ENCODE peak calls at places on chromosomes 11 and 22, in nine cellular contexts. One of them, this sample, is unnamed. For H3K9me3 and H3K27me3, the result is how much of the 10 kb centered on the place peaks cover.

GRCh38 chr11:57432714-57433163 is 5.8 kb upstream of the SLC43A3 start:
- DNase-seq in thyroid gland: no peak
- DNase-seq in CD8-positive, alpha-beta memory T cell: no peak
- DNase-seq in right cardiac atrium: no peak
- DNase-seq in endodermal cell: no peak
- DNase-seq in CD4-positive, alpha-beta memory T cell: no peak
- DNase-seq in pancreas: no peak
- DNase-seq in heart left ventricle: peak
- DNase-seq in sigmoid colon: no peak
- DNase-seq in this sample: no peak

GRCh38 chr22:29842740-29843139 is 4.7 kb upstream of the ASCC2 start:
- DNase-seq in thyroid gland: no peak
- DNase-seq in CD8-positive, alpha-beta memory T cell: no peak
- DNase-seq in right cardiac atrium: peak
- DNase-seq in endodermal cell: no peak
- DNase-seq in CD4-positive, alpha-beta memory T cell: no peak
- DNase-seq in pancreas: no peak
- DNase-seq in heart left ventricle: no peak
- DNase-seq in sigmoid colon: no peak
- DNase-seq in this sample: no peak

GRCh38 chr11:78823588-78823987 is 248.9 kb upstream of the NARS2 start:
- DNase-seq in thyroid gland: no peak
- DNase-seq in CD8-positive, alpha-beta memory T cell: no peak
- DNase-seq in right cardiac atrium: no peak
- DNase-seq in endodermal cell: no peak
- DNase-seq in CD4-positive, alpha-beta memory T cell: no peak
- DNase-seq in pancreas: no peak
- DNase-seq in heart left ventricle: no peak
- DNase-seq in sigmoid colon: no peak
- DNase-seq in this sample: no peak

GRCh38 chr11:19379465-19379864 is 138.7 kb upstream of the E2F8 start:
- DNase-seq in thyroid gland: no peak
- DNase-seq in CD8-positive, alpha-beta memory T cell: no peak
- DNase-seq in right cardiac atrium: no peak
- DNase-seq in endodermal cell: no peak
- DNase-seq in CD4-positive, alpha-beta memory T cell: no peak
- DNase-seq in pancreas: no peak
- DNase-seq in heart left ventricle: no peak
- DNase-seq in sigmoid colon: no peak
- DNase-seq in this sample: no peak

GRCh38 chr11:118152552-118153471 is at the start of gene SCN4B:
- DNase-seq in thyroid gland: peak
- DNase-seq in CD8-positive, alpha-beta memory T cell: no peak
- DNase-seq in right cardiac atrium: peak
- DNase-seq in endodermal cell: peak
- DNase-seq in CD4-positive, alpha-beta memory T cell: no peak
- DNase-seq in pancreas: peak
- DNase-seq in heart left ventricle: peak
- DNase-seq in sigmoid colon: peak
- DNase-seq in this sample: peak

GRCh38 chr11:15854245-15854644 is 502.1 kb downstream of the SOX6 start:
- DNase-seq in thyroid gland: no peak
- DNase-seq in CD8-positive, alpha-beta memory T cell: no peak
- DNase-seq in right cardiac atrium: no peak
- DNase-seq in endodermal cell: no peak
- DNase-seq in CD4-positive, alpha-beta memory T cell: no peak
- DNase-seq in pancreas: no peak
- DNase-seq in heart left ventricle: no peak
- DNase-seq in sigmoid colon: no peak
- DNase-seq in this sample: no peak

GRCh38 chr22:27719535-27720227 is 81.9 kb downstream of the MN1 start:
- DNase-seq in thyroid gland: peak
- DNase-seq in CD8-positive, alpha-beta memory T cell: no peak
- DNase-seq in right cardiac atrium: peak
- DNase-seq in endodermal cell: peak
- DNase-seq in CD4-positive, alpha-beta memory T cell: no peak
- DNase-seq in pancreas: no peak
- DNase-seq in heart left ventricle: no peak
- DNase-seq in sigmoid colon: no peak
- DNase-seq in this sample: peak

GRCh38 chr11:112485280-112485679 is 224.6 kb upstream of the PLET1 start:
- DNase-seq in thyroid gland: no peak
- DNase-seq in CD8-positive, alpha-beta memory T cell: no peak
- DNase-seq in right cardiac atrium: no peak
- DNase-seq in endodermal cell: peak
- DNase-seq in CD4-positive, alpha-beta memory T cell: no peak
- DNase-seq in pancreas: no peak
- DNase-seq in heart left ventricle: no peak
- DNase-seq in sigmoid colon: no peak
- DNase-seq in this sample: no peak

GRCh38 chr11:34899633-34900016 is 16.6 kb downstream of the APIP start:
- DNase-seq in thyroid gland: no peak
- DNase-seq in CD8-positive, alpha-beta memory T cell: no peak
- DNase-seq in right cardiac atrium: no peak
- DNase-seq in endodermal cell: peak
- DNase-seq in CD4-positive, alpha-beta memory T cell: no peak
- DNase-seq in pancreas: no peak
- DNase-seq in heart left ventricle: no peak
- DNase-seq in sigmoid colon: no peak
- DNase-seq in this sample: no peak

GRCh38 chr11:34907934-34908593 is 8.1 kb downstream of the APIP start:
- DNase-seq in thyroid gland: no peak
- DNase-seq in CD8-positive, alpha-beta memory T cell: no peak
- DNase-seq in right cardiac atrium: no peak
- DNase-seq in endodermal cell: no peak
- DNase-seq in CD4-positive, alpha-beta memory T cell: no peak
- DNase-seq in pancreas: no peak
- DNase-seq in heart left ventricle: no peak
- DNase-seq in sigmoid colon: no peak
- DNase-seq in this sample: peak

GRCh38 chr11:34905666-34906065 is 10.5 kb downstream of the APIP start:
- DNase-seq in thyroid gland: no peak
- DNase-seq in CD8-positive, alpha-beta memory T cell: no peak
- DNase-seq in right cardiac atrium: no peak
- DNase-seq in endodermal cell: no peak
- DNase-seq in CD4-positive, alpha-beta memory T cell: no peak
- DNase-seq in pancreas: no peak
- DNase-seq in heart left ventricle: no peak
- DNase-seq in sigmoid colon: no peak
- DNase-seq in this sample: no peak

GRCh38 chr11:34909435-34909834 is 6.7 kb downstream of the APIP start:
- DNase-seq in thyroid gland: no peak
- DNase-seq in CD8-positive, alpha-beta memory T cell: no peak
- DNase-seq in right cardiac atrium: no peak
- DNase-seq in endodermal cell: no peak
- DNase-seq in CD4-positive, alpha-beta memory T cell: no peak
- DNase-seq in pancreas: no peak
- DNase-seq in heart left ventricle: no peak
- DNase-seq in sigmoid colon: no peak
- DNase-seq in this sample: no peak

DNA sequence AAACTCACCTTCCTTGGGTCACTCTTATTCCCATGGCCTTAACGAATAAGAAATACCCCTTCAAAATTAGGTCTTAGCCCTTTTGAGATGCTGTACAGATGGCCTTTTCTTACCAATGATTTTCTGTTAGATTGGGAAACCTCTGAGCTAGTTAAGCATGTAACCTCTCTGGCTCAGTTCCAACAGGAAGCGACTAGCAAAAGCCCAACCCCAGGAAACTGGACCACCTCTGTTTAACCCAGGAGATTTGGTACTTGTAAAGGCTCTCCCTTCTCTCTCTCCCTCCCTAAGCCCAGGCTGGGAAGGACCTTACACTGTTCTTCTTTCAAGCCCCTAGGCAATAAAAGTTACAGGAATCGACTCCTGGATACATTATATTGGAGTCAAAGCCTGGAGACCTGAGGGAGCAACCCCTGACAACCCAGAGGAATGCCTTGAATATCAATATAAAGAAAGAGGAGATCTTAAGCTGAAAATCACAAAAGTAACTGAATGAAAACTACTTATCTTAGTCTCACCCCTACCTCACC is 11.7 kb downstream of the APIP start:
- DNase-seq in thyroid gland: no peak
- DNase-seq in CD8-positive, alpha-beta memory T cell: no peak
- DNase-seq in right cardiac atrium: no peak
- DNase-seq in endodermal cell: no peak
- DNase-seq in CD4-positive, alpha-beta memory T cell: no peak
- DNase-seq in pancreas: no peak
- DNase-seq in heart left ventricle: no peak
- DNase-seq in sigmoid colon: no peak
- DNase-seq in this sample: peak
- H3K9me3 ChIP-seq in thyroid gland: under half
- H3K9me3 ChIP-seq in CD8-positive, alpha-beta memory T cell: under half
- H3K9me3 ChIP-seq in right cardiac atrium: under half
- H3K9me3 ChIP-seq in endodermal cell: under half
- H3K9me3 ChIP-seq in CD4-positive, alpha-beta memory T cell: under half
- H3K9me3 ChIP-seq in pancreas: under half
- H3K9me3 ChIP-seq in heart left ventricle: under half
- H3K9me3 ChIP-seq in sigmoid colon: under half
- H3K9me3 ChIP-seq in this sample: under half

GRCh38 chr11:124424384-124424921 is at the start of gene OR8B4:
- DNase-seq in thyroid gland: no peak
- DNase-seq in CD8-positive, alpha-beta memory T cell: no peak
- DNase-seq in right cardiac atrium: no peak
- DNase-seq in endodermal cell: no peak
- DNase-seq in CD4-positive, alpha-beta memory T cell: no peak
- DNase-seq in pancreas: no peak
- DNase-seq in heart left ventricle: no peak
- DNase-seq in sigmoid colon: no peak
- DNase-seq in this sample: no peak
- H3K27me3 ChIP-seq in thyroid gland: under half
- H3K27me3 ChIP-seq in CD8-positive, alpha-beta memory T cell: under half
- H3K27me3 ChIP-seq in right cardiac atrium: under half
- H3K27me3 ChIP-seq in endodermal cell: under half
- H3K27me3 ChIP-seq in CD4-positive, alpha-beta memory T cell: under half
- H3K27me3 ChIP-seq in pancreas: under half
- H3K27me3 ChIP-seq in heart left ventricle: under half
- H3K27me3 ChIP-seq in sigmoid colon: under half
- H3K27me3 ChIP-seq in this sample: under half

DNA sequence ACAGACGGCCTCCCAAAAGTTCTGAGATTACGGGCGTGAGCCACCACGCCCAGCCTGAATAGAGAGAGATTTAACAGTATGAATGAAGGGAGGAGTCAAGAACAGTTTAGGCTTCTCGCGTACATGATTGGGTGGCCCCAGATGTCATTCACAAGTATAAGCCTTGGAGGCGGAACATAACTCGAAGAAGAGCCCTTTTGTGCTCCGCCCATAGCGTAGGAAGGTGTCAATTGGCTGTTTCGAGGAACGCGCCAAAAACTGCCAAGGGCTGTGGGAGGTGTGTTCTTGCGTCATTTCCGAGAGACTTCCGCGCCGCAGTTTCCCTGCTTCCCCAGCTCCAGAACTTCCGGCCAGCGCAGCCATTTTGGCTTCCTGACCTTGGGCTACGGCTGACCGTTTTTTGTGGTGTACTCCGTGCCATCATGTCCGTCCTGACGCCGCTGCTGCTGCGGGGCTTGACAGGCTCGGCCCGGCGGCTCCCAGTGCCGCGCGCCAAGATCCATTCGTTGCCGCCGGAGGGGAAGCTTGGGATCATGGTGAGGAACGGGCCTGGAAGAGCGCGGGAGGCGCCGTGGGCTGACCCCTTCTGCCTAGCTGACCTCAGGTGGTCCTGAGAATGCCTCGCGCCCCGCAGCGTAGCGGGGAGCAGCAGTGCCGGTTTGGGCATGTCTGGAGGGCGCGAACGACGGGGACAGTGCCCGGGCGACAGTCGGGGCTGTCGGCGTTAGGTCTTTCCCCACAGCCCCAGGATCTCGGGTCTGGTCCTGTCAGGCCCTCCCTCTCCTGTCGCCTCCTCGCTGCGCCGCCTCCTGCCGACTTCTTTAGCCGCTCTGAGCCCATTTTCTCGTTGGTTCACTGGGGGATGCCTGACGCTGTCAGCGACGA is at the start of gene COX8A:
- DNase-seq in thyroid gland: peak
- DNase-seq in CD8-positive, alpha-beta memory T cell: peak
- DNase-seq in right cardiac atrium: peak
- DNase-seq in endodermal cell: peak
- DNase-seq in CD4-positive, alpha-beta memory T cell: peak
- DNase-seq in pancreas: peak
- DNase-seq in heart left ventricle: peak
- DNase-seq in sigmoid colon: peak
- DNase-seq in this sample: peak
- H3K4me3 ChIP-seq in thyroid gland: peak
- H3K4me3 ChIP-seq in CD8-positive, alpha-beta memory T cell: peak
- H3K4me3 ChIP-seq in right cardiac atrium: peak
- H3K4me3 ChIP-seq in endodermal cell: peak
- H3K4me3 ChIP-seq in CD4-positive, alpha-beta memory T cell: peak
- H3K4me3 ChIP-seq in pancreas: peak
- H3K4me3 ChIP-seq in heart left ventricle: peak
- H3K4me3 ChIP-seq in sigmoid colon: peak
- H3K4me3 ChIP-seq in this sample: peak

GRCh38 chr11:1087961-1088926 is 13.6 kb downstream of the MUC2 start:
- DNase-seq in thyroid gland: no peak
- DNase-seq in CD8-positive, alpha-beta memory T cell: peak
- DNase-seq in right cardiac atrium: peak
- DNase-seq in endodermal cell: peak
- DNase-seq in CD4-positive, alpha-beta memory T cell: no peak
- DNase-seq in pancreas: no peak
- DNase-seq in heart left ventricle: no peak
- DNase-seq in sigmoid colon: peak
- DNase-seq in this sample: no peak

GRCh38 chr11:1091332-1092083 is 16.8 kb downstream of the MUC2 start:
- DNase-seq in thyroid gland: no peak
- DNase-seq in CD8-positive, alpha-beta memory T cell: no peak
- DNase-seq in right cardiac atrium: no peak
- DNase-seq in endodermal cell: no peak
- DNase-seq in CD4-positive, alpha-beta memory T cell: no peak
- DNase-seq in pancreas: peak
- DNase-seq in heart left ventricle: peak
- DNase-seq in sigmoid colon: no peak
- DNase-seq in this sample: no peak

GRCh38 chr11:1090600-1091331 is 16.1 kb downstream of the MUC2 start:
- DNase-seq in thyroid gland: no peak
- DNase-seq in CD8-positive, alpha-beta memory T cell: peak
- DNase-seq in right cardiac atrium: no peak
- DNase-seq in endodermal cell: no peak
- DNase-seq in CD4-positive, alpha-beta memory T cell: no peak
- DNase-seq in pancreas: no peak
- DNase-seq in heart left ventricle: no peak
- DNase-seq in sigmoid colon: no peak
- DNase-seq in this sample: no peak

GRCh38 chr11:1088927-1089737 is 14.5 kb downstream of the MUC2 start:
- DNase-seq in thyroid gland: no peak
- DNase-seq in CD8-positive, alpha-beta memory T cell: peak
- DNase-seq in right cardiac atrium: peak
- DNase-seq in endodermal cell: no peak
- DNase-seq in CD4-positive, alpha-beta memory T cell: no peak
- DNase-seq in pancreas: no peak
- DNase-seq in heart left ventricle: peak
- DNase-seq in sigmoid colon: peak
- DNase-seq in this sample: no peak

DNA sequence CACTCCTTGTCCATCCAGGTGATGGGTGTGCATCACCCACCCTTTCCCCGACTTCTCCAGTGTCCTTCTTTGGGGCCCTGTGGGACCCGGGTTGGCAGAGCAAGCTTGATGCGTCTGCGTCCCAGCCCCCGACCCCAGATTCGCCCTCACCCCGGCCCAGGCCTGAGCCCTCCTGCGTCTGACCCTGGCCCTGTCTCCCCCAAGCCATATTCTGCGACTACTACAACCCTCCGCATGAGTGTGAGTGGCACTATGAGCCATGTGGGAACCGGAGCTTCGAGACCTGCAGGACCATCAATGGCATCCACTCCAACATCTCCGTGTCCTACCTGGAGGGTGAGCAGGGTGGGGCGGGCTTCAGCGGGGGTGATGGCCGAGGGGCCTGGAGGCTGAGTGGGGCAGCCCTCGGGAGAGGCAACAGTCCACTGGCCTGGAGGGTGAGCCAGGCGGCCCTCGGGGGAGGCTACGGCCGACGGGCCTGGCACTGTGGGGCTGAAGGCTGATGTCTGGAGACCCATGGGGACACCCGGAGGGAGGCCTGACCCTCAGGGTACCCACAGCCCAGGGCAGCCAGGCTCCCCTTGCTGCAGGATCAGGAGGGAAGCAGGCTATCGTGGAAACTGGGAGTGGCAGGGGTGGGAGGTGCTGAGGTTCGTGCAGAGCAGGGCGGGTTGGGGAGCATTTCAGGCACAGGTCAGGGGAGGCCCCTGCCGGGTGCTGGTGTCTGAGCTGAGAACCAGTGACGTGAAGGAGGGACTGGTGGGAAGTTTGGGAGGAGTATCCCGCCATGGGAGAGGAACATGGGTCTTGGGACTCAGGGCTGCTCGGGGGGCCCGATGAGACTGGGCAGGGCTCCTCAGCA is 15.3 kb downstream of the MUC2 start:
- DNase-seq in thyroid gland: no peak
- DNase-seq in CD8-positive, alpha-beta memory T cell: peak
- DNase-seq in right cardiac atrium: peak
- DNase-seq in endodermal cell: no peak
- DNase-seq in CD4-positive, alpha-beta memory T cell: no peak
- DNase-seq in pancreas: no peak
- DNase-seq in heart left ventricle: peak
- DNase-seq in sigmoid colon: no peak
- DNase-seq in this sample: no peak
- H3K9me3 ChIP-seq in thyroid gland: under half
- H3K9me3 ChIP-seq in CD8-positive, alpha-beta memory T cell: under half
- H3K9me3 ChIP-seq in right cardiac atrium: under half
- H3K9me3 ChIP-seq in endodermal cell: under half
- H3K9me3 ChIP-seq in CD4-positive, alpha-beta memory T cell: under half
- H3K9me3 ChIP-seq in pancreas: under half
- H3K9me3 ChIP-seq in heart left ventricle: under half
- H3K9me3 ChIP-seq in sigmoid colon: under half
- H3K9me3 ChIP-seq in this sample: under half

This sample was measured in HAP-1.